ENCODE peak calls at places on chromosome 21, in five cellular contexts. One of them, this sample, is unnamed.

GRCh38 chr21:15063821-15064575 is 802 bp downstream of the NRIP1 start:
- DNase-seq in GOT3: no peak
- DNase-seq in fibroblast of pulmonary artery: peak
- DNase-seq in nucleus accumbens: peak
- DNase-seq in HTR-8/SVneo: no peak
- DNase-seq in this sample: no peak

GRCh38 chr21:44416193-44416592 is 39.1 kb upstream of the LRRC3 start:
- DNase-seq in GOT3: no peak
- DNase-seq in nucleus accumbens: no peak
- DNase-seq in HTR-8/SVneo: no peak
- DNase-seq in fibroblast of pulmonary artery: no peak
- DNase-seq in this sample: no peak

GRCh38 chr21:39082656-39083376 is 100.4 kb downstream of the PSMG1 start:
- DNase-seq in fibroblast of pulmonary artery: no peak
- DNase-seq in GOT3: no peak
- DNase-seq in nucleus accumbens: no peak
- DNase-seq in HTR-8/SVneo: no peak
- DNase-seq in this sample: no peak

GRCh38 chr21:25578070-25578961 is 29.0 kb downstream of the MRPL39 start:
- DNase-seq in HTR-8/SVneo: no peak
- DNase-seq in fibroblast of pulmonary artery: no peak
- DNase-seq in nucleus accumbens: no peak
- DNase-seq in GOT3: no peak
- DNase-seq in this sample: peak

GRCh38 chr21:25292396-25292795 is 314.9 kb downstream of the MRPL39 start:
- DNase-seq in HTR-8/SVneo: no peak
- DNase-seq in nucleus accumbens: no peak
- DNase-seq in GOT3: no peak
- DNase-seq in fibroblast of pulmonary artery: no peak
- DNase-seq in this sample: no peak

GRCh38 chr21:16821588-16821987 is 691.3 kb upstream of the CXADR start:
- DNase-seq in fibroblast of pulmonary artery: no peak
- DNase-seq in GOT3: no peak
- DNase-seq in HTR-8/SVneo: no peak
- DNase-seq in nucleus accumbens: no peak
- DNase-seq in this sample: no peak

GRCh38 chr21:33428669-33429068 is 25.5 kb downstream of the IFNGR2 start:
- DNase-seq in HTR-8/SVneo: peak
- DNase-seq in fibroblast of pulmonary artery: no peak
- DNase-seq in nucleus accumbens: no peak
- DNase-seq in GOT3: no peak
- DNase-seq in this sample: no peak

GRCh38 chr21:41360072-41360821 is 1.6 kb upstream of the MX2 start:
- DNase-seq in nucleus accumbens: no peak
- DNase-seq in HTR-8/SVneo: no peak
- DNase-seq in GOT3: no peak
- DNase-seq in fibroblast of pulmonary artery: peak
- DNase-seq in this sample: no peak

GRCh38 chr21:45055861-45056260 is 18.5 kb upstream of the ADARB1 start:
- DNase-seq in nucleus accumbens: no peak
- DNase-seq in fibroblast of pulmonary artery: no peak
- DNase-seq in GOT3: no peak
- DNase-seq in HTR-8/SVneo: no peak
- DNase-seq in this sample: no peak

GRCh38 chr21:14768042-14768441 is 221.9 kb upstream of the SAMSN1 start:
- DNase-seq in fibroblast of pulmonary artery: no peak
- DNase-seq in HTR-8/SVneo: no peak
- DNase-seq in nucleus accumbens: no peak
- DNase-seq in GOT3: no peak
- DNase-seq in this sample: no peak

GRCh38 chr21:38787461-38788274 is 18.1 kb upstream of the ETS2 start:
- DNase-seq in nucleus accumbens: no peak
- DNase-seq in fibroblast of pulmonary artery: peak
- DNase-seq in HTR-8/SVneo: peak
- DNase-seq in GOT3: no peak
- DNase-seq in this sample: peak

GRCh38 chr21:32018381-32018780 is 145.6 kb downstream of the HUNK start:
- DNase-seq in HTR-8/SVneo: no peak
- DNase-seq in nucleus accumbens: no peak
- DNase-seq in GOT3: no peak
- DNase-seq in fibroblast of pulmonary artery: no peak
- DNase-seq in this sample: no peak

GRCh38 chr21:36700961-36701911 is 2.3 kb downstream of the SIM2 start:
- DNase-seq in nucleus accumbens: no peak
- DNase-seq in GOT3: no peak
- DNase-seq in fibroblast of pulmonary artery: no peak
- DNase-seq in HTR-8/SVneo: no peak
- DNase-seq in this sample: no peak

GRCh38 chr21:34835526-34835925 is 166.7 kb downstream of the CLIC6 start:
- DNase-seq in GOT3: no peak
- DNase-seq in nucleus accumbens: no peak
- DNase-seq in HTR-8/SVneo: no peak
- DNase-seq in fibroblast of pulmonary artery: peak
- DNase-seq in this sample: no peak

GRCh38 chr21:44082648-44083436 is 24.4 kb upstream of the PWP2 start:
- DNase-seq in HTR-8/SVneo: no peak
- DNase-seq in fibroblast of pulmonary artery: no peak
- DNase-seq in GOT3: no peak
- DNase-seq in nucleus accumbens: no peak
- DNase-seq in this sample: no peak

GRCh38 chr21:43303240-43304178 is 123.4 kb downstream of the SIK1 start:
- DNase-seq in nucleus accumbens: no peak
- DNase-seq in fibroblast of pulmonary artery: no peak
- DNase-seq in HTR-8/SVneo: no peak
- DNase-seq in GOT3: no peak
- DNase-seq in this sample: no peak

GRCh38 chr21:41673596-41674335 is 93.1 kb downstream of the RIPK4 start:
- DNase-seq in fibroblast of pulmonary artery: no peak
- DNase-seq in HTR-8/SVneo: no peak
- DNase-seq in nucleus accumbens: no peak
- DNase-seq in GOT3: no peak
- DNase-seq in this sample: no peak

GRCh38 chr21:31198575-31198974 is 145.5 kb downstream of the TIAM1 start:
- DNase-seq in nucleus accumbens: no peak
- DNase-seq in fibroblast of pulmonary artery: peak
- DNase-seq in HTR-8/SVneo: peak
- DNase-seq in GOT3: no peak
- DNase-seq in this sample: no peak

GRCh38 chr21:16078382-16078781 is 348.6 kb downstream of the USP25 start:
- DNase-seq in fibroblast of pulmonary artery: no peak
- DNase-seq in HTR-8/SVneo: no peak
- DNase-seq in GOT3: no peak
- DNase-seq in nucleus accumbens: no peak
- DNase-seq in this sample: no peak

GRCh38 chr21:42837421-42838211 is 41.7 kb downstream of the WDR4 start:
- DNase-seq in fibroblast of pulmonary artery: no peak
- DNase-seq in nucleus accumbens: no peak
- DNase-seq in HTR-8/SVneo: no peak
- DNase-seq in GOT3: no peak
- DNase-seq in this sample: no peak

GRCh38 chr21:44800103-44800502 is 1.5 kb downstream of the UBE2G2 start:
- DNase-seq in GOT3: no peak
- DNase-seq in HTR-8/SVneo: no peak
- DNase-seq in fibroblast of pulmonary artery: peak
- DNase-seq in nucleus accumbens: no peak
- DNase-seq in this sample: no peak

GRCh38 chr21:38839683-38840286 is 34.1 kb downstream of the ETS2 start:
- DNase-seq in HTR-8/SVneo: peak
- DNase-seq in GOT3: no peak
- DNase-seq in fibroblast of pulmonary artery: peak
- DNase-seq in nucleus accumbens: no peak
- DNase-seq in this sample: peak

GRCh38 chr21:43719748-43720538 is 1.0 kb downstream of the PDXK start:
- DNase-seq in fibroblast of pulmonary artery: no peak
- DNase-seq in GOT3: no peak
- DNase-seq in nucleus accumbens: no peak
- DNase-seq in HTR-8/SVneo: no peak
- DNase-seq in this sample: no peak

GRCh38 chr21:17796503-17796902 is 22.7 kb downstream of the C21orf91 start:
- DNase-seq in GOT3: no peak
- DNase-seq in HTR-8/SVneo: no peak
- DNase-seq in nucleus accumbens: no peak
- DNase-seq in fibroblast of pulmonary artery: no peak
- DNase-seq in this sample: no peak

GRCh38 chr21:38875694-38876492 is 70.2 kb downstream of the ETS2 start:
- DNase-seq in GOT3: no peak
- DNase-seq in fibroblast of pulmonary artery: peak
- DNase-seq in HTR-8/SVneo: no peak
- DNase-seq in nucleus accumbens: no peak
- DNase-seq in this sample: no peak

GRCh38 chr21:43268804-43269186 is 100.0 kb downstream of the CRYAA start:
- DNase-seq in nucleus accumbens: no peak
- DNase-seq in GOT3: no peak
- DNase-seq in fibroblast of pulmonary artery: no peak
- DNase-seq in HTR-8/SVneo: no peak
- DNase-seq in this sample: no peak

GRCh38 chr21:36678538-36678937 is 20.4 kb upstream of the SIM2 start:
- DNase-seq in HTR-8/SVneo: no peak
- DNase-seq in GOT3: no peak
- DNase-seq in nucleus accumbens: no peak
- DNase-seq in fibroblast of pulmonary artery: no peak
- DNase-seq in this sample: no peak

This sample was measured in HFF-Myc.